ENCODE peak calls at places on chromosomes 3 and 15, in nine cellular contexts. F is activated CD4-positive, alpha-beta memory T cell treated with anti-CD3 and anti-CD28 coated beads, Interleukin-2, amount 10 ng/mL, durations not matched to agents 7 days and 5 days; C is MV-4-11; Q is endothelial cell; L is adrenal gland; P is NCI-H460; T is stimulated activated CD4-positive, alpha-beta T cell treated with anti-CD3 and anti-CD28 coated beads, Interleukin-2, amount 100 ng/mL, for 48 hours; G is C1 segment of cervical spinal cord; E is posterior cingulate gyrus. N is an unnamed sample.

GRCh38 chr3:166462876-166463275 is 625.7 kb upstream of the BCHE start:
- DNase-seq in Q (no peak), C (no peak), E (no peak), T (no peak), G (no peak), P (no peak), L (no peak), F (no peak), N (no peak)

GRCh38 chr3:39911465-39912309 is 102.3 kb downstream of the MYRIP start:
- DNase-seq in L (no peak), F (no peak), T (no peak), Q (peak), E (no peak), C (no peak), G (no peak), P (no peak), N (no peak)

GRCh38 chr3:37768107-37768809 is 93.4 kb upstream of the CTDSPL start:
- DNase-seq in C (no peak), L (no peak), Q (no peak), E (no peak), F (no peak), P (no peak), G (no peak), T (no peak), N (no peak)

GRCh38 chr15:92069308-92070244 is 216.1 kb downstream of the SLCO3A1 start:
- DNase-seq in E (no peak), L (peak), T (peak), C (peak), G (no peak), F (peak), P (no peak), Q (no peak), N (no peak)

GRCh38 chr3:32335365-32336122 is 56.1 kb upstream of the CMTM7 start:
- DNase-seq in P (no peak), G (no peak), T (no peak), E (no peak), Q (no peak), L (no peak), C (no peak), F (no peak), N (no peak)

GRCh38 chr15:69394556-69395282 is 19.4 kb upstream of the KIF23 start:
- DNase-seq in P (peak), F (peak), L (peak), T (peak), Q (peak), C (peak), G (peak), E (peak), N (peak)

GRCh38 chr15:65634381-65634780 is 12.6 kb downstream of the SLC24A1 start:
- DNase-seq in C (no peak), Q (no peak), G (no peak), F (no peak), T (no peak), E (no peak), L (no peak), P (peak), N (no peak)

GRCh38 chr3:124886168-124887051 is 755 bp downstream of the ITGB5 start:
- DNase-seq in E (peak), F (no peak), T (peak), P (peak), C (no peak), G (no peak), Q (peak), L (peak), N (peak)

GRCh38 chr3:72452745-72453144 is 395.5 kb downstream of the SHQ1 start:
- DNase-seq in F (no peak), P (no peak), T (no peak), Q (no peak), G (no peak), L (no peak), E (no peak), C (no peak), N (no peak)

GRCh38 chr3:148333091-148333490 is 364.6 kb upstream of the AGTR1 start:
- DNase-seq in E (no peak), Q (no peak), L (no peak), G (no peak), C (no peak), F (no peak), T (no peak), P (no peak), N (no peak)

GRCh38 chr3:48990636-48991421 is 788 bp downstream of the P4HTM start:
- DNase-seq in G (peak), T (no peak), F (peak), Q (no peak), L (peak), C (peak), E (no peak), P (no peak), N (peak)

GRCh38 chr3:24678021-24678420 is 183.4 kb upstream of the THRB start:
- DNase-seq in Q (no peak), F (no peak), E (no peak), C (peak), T (no peak), L (no peak), G (no peak), P (no peak), N (no peak)

GRCh38 chr3:15063656-15064286 is 1.3 kb downstream of the MRPS25 start:
- DNase-seq in G (no peak), T (no peak), L (no peak), P (no peak), E (no peak), Q (no peak), C (no peak), F (no peak), N (no peak)

GRCh38 chr3:157618075-157618760 is 115.0 kb upstream of the VEPH1 start:
- DNase-seq in G (no peak), L (peak), T (no peak), Q (no peak), E (no peak), P (peak), C (peak), F (no peak), N (no peak)